ENCODE peak calls at places on chromosomes 11 and 22, in six cellular contexts. E is GM03348; W is AG04449; D is HCT116; C is stimulated activated CD8-positive, alpha-beta memory T cell treated with anti-CD3 and anti-CD28 coated beads, Interleukin-4, amount 100 ng/mL, for 1 hour; X is iPS DF 6.9. B is an unnamed sample.

GRCh38 chr11:8683115-8683807 is 669 bp downstream of the RPL27A start:
- DNase-seq in X (no peak), D (no peak), E (no peak), C (peak; percentile 9), W (no peak), B (no peak)

GRCh38 chr11:80280737-80281136 is 839.9 kb upstream of the TENM4 start:
- DNase-seq in X (no peak), C (no peak), E (no peak), D (no peak), W (no peak), B (peak; percentile 79)

GRCh38 chr11:20501252-20501651 is 98.2 kb upstream of the SLC6A5 start:
- DNase-seq in D (no peak), X (no peak), E (no peak), W (no peak), C (no peak), B (no peak)

GRCh38 chr11:70502677-70503076 is 104.3 kb downstream of the CTTN start:
- DNase-seq in E (no peak), D (no peak), C (no peak), X (no peak), W (no peak), B (no peak)

GRCh38 chr11:128867277-128867676 is at the start of gene KCNJ1:
- DNase-seq in X (no peak), E (no peak), C (no peak), D (no peak), W (no peak), B (no peak)

GRCh38 chr11:66568124-66568916 is at the start of gene CTSF:
- DNase-seq in D (no peak), X (no peak), W (no peak), E (peak; percentile 99), C (peak; percentile 41), B (peak; percentile 64)

GRCh38 chr22:45999379-45999971 is 22.5 kb upstream of the WNT7B start:
- DNase-seq in D (no peak), C (no peak), W (no peak), E (no peak), X (no peak), B (no peak)

GRCh38 chr22:38982008-38982927 is at the start of gene APOBEC3B:
- DNase-seq in W (peak; percentile 73), X (no peak), D (peak; percentile 81), C (peak; percentile 31), E (peak; percentile 93), B (peak; percentile 78)

GRCh38 chr11:2862950-2863618 is 22.5 kb downstream of the CDKN1C start:
- DNase-seq in X (no peak), E (no peak), D (no peak), C (no peak), W (no peak), B (no peak)